ENCODE peak calls at places on chromosome 15, in nine cellular contexts. W, Q, Z, U, A, O, P, F and M are unnamed samples.

GRCh38 chr15:48363474-48363873 is 32.2 kb downstream of the DUT start:
- DNase-seq in O (no peak), Q (no peak), F (no peak), Z (no peak), A (no peak), W (no peak), P (no peak), U (no peak), M (no peak)

GRCh38 chr15:28098766-28099554 is at the start of gene OCA2:
- DNase-seq in P (no peak), Q (peak), U (peak), A (peak), W (peak), F (peak), O (no peak), Z (no peak), M (no peak)

GRCh38 chr15:39336926-39337325 is 244.0 kb upstream of the THBS1 start:
- DNase-seq in U (no peak), Z (no peak), O (no peak), Q (no peak), A (no peak), W (no peak), P (no peak), F (no peak), M (no peak)

GRCh38 chr15:65630760-65631159 is 9.0 kb downstream of the SLC24A1 start:
- DNase-seq in Q (no peak), A (no peak), Z (no peak), P (no peak), W (no peak), O (no peak), F (no peak), U (no peak), M (no peak)

GRCh38 chr15:70430029-70430428 is 332.3 kb upstream of the TLE3 start:
- DNase-seq in Z (no peak), P (peak), O (peak), W (no peak), U (no peak), F (no peak), A (no peak), Q (no peak), M (no peak)

GRCh38 chr15:60520041-60520824 is 41.3 kb upstream of the ICE2 start:
- DNase-seq in F (no peak), Z (peak), Q (no peak), P (no peak), U (no peak), A (no peak), O (peak), W (no peak), M (peak)

GRCh38 chr15:57395292-57395691 is 19.0 kb downstream of the CGNL1 start:
- DNase-seq in U (no peak), W (no peak), Z (no peak), Q (no peak), A (no peak), F (no peak), P (no peak), O (peak), M (no peak)

GRCh38 chr15:86608461-86608860 is 528.8 kb downstream of the AGBL1 start:
- DNase-seq in A (no peak), W (no peak), Q (no peak), F (no peak), Z (no peak), O (peak), U (no peak), P (no peak), M (no peak)

GRCh38 chr15:46091860-46092450 is 457.1 kb downstream of the SQOR start:
- DNase-seq in P (peak), U (no peak), F (no peak), O (peak), W (no peak), Q (peak), A (peak), Z (no peak), M (no peak)

GRCh38 chr15:96756656-96757055 is 426.2 kb downstream of the NR2F2 start:
- DNase-seq in O (no peak), Z (no peak), P (no peak), U (no peak), F (no peak), Q (no peak), W (no peak), A (no peak), M (no peak)

GRCh38 chr15:58551084-58551763 is 119.4 kb downstream of the LIPC start:
- DNase-seq in Z (no peak), A (no peak), O (no peak), W (peak), P (no peak), Q (no peak), F (no peak), U (peak), M (no peak)

GRCh38 chr15:72826611-72827010 is 43.1 kb upstream of the ADPGK start:
- DNase-seq in W (no peak), O (no peak), U (no peak), F (no peak), Z (no peak), Q (no peak), A (no peak), P (no peak), M (no peak)

GRCh38 chr15:33045066-33045810 is 149.3 kb downstream of the FMN1 start:
- DNase-seq in F (no peak), U (peak), Z (no peak), W (peak), O (peak), P (no peak), A (no peak), Q (no peak), M (no peak)

GRCh38 chr15:24877174-24877573 is 77.6 kb upstream of the SNRPN start:
- DNase-seq in A (no peak), O (no peak), F (no peak), U (no peak), P (no peak), W (no peak), Q (no peak), Z (no peak), M (no peak)

GRCh38 chr15:99931703-99932603 is 198.7 kb upstream of the LYSMD4 start:
- DNase-seq in Q (no peak), Z (no peak), P (no peak), O (no peak), W (no peak), A (no peak), F (no peak), U (no peak), M (no peak)

GRCh38 chr15:33968224-33968623 is at the start of gene CHRM5:
- DNase-seq in U (no peak), Q (no peak), Z (no peak), A (no peak), F (no peak), P (no peak), W (no peak), O (no peak), M (no peak)

GRCh38 chr15:64596701-64597468 is 136.5 kb downstream of the ZNF609 start:
- DNase-seq in Z (no peak), Q (no peak), A (peak), O (peak), F (no peak), W (no peak), P (no peak), U (no peak), M (no peak)

GRCh38 chr15:90408657-90409056 is 20.6 kb downstream of the IQGAP1 start:
- DNase-seq in A (no peak), Z (no peak), O (no peak), F (no peak), P (no peak), W (no peak), Q (no peak), U (no peak), M (no peak)

GRCh38 chr15:61499371-61499770 is 270.3 kb upstream of the RORA start:
- DNase-seq in Z (no peak), U (no peak), O (no peak), F (no peak), W (no peak), Q (no peak), A (no peak), P (no peak), M (no peak)

GRCh38 chr15:23570466-23570865 is 5.0 kb downstream of the MKRN3 start:
- DNase-seq in A (peak), Z (no peak), P (no peak), U (no peak), W (no peak), Q (no peak), F (no peak), O (no peak), M (no peak)

GRCh38 chr15:84034831-84035753 is 200.5 kb upstream of the GOLGA6L4 start:
- DNase-seq in F (no peak), W (no peak), P (peak), U (no peak), Q (peak), Z (peak), A (no peak), O (peak), M (peak)
- TF ChIP-seq CTCF in F (peak), W (peak), P (peak), U (peak), Q (no peak), Z (peak), A (peak), O (peak), M (no peak)

GRCh38 chr15:71489570-71489969 is 320.8 kb upstream of the NR2E3 start:
- DNase-seq in Q (no peak), P (no peak), W (no peak), Z (no peak), F (no peak), A (no peak), O (no peak), U (no peak), M (no peak)

GRCh38 chr15:71484080-71484479 is 326.3 kb upstream of the NR2E3 start:
- DNase-seq in F (no peak), P (no peak), A (no peak), U (no peak), Q (no peak), O (no peak), W (no peak), Z (no peak), M (no peak)

GRCh38 chr15:71480566-71480965 is 329.8 kb upstream of the NR2E3 start:
- DNase-seq in A (no peak), O (no peak), W (no peak), Q (no peak), Z (no peak), P (no peak), F (no peak), U (no peak), M (no peak)

DNA sequence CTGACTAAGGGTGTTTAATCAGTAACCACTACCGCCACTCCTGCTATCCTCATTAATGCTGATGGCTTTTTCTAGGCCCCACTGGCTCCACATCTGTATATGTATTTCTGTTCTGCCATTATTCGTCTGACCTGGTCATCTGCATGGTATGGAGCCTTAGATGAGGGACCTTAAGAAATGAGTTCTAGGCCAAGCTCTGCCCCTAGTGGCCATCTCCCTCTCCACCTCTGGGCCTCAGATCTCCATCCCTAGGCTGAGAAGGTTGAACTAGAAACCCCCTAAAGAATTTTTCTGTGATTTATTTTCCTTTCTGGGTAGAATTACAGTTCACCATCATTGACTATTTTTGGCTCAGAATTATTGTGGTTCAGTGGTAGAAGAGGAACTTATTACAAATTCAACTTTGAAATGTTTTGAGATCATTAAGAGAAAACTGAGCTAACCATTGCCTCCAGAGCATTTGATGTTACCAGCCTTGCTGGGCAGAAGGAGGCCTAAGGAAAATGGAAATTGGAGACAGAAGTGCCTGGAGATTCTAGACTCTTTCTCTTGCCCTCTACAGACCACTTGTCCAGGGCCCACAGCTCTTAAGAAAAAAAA is 325.2 kb upstream of the NR2E3 start:
- DNase-seq in Q (peak), O (peak), P (no peak), A (no peak), W (no peak), U (no peak), F (no peak), Z (no peak), M (peak)
- TF ChIP-seq CTCF in Q (no peak), O (peak), P (peak), A (peak), W (no peak), U (peak), F (no peak), Z (peak), M (peak)

GRCh38 chr15:53586815-53587214 is 172.6 kb downstream of the WDR72 start:
- DNase-seq in F (peak), P (no peak), W (peak), A (peak), U (no peak), O (peak), Q (peak), Z (peak), M (peak)
- TF ChIP-seq CTCF in F (no peak), P (no peak), W (no peak), A (peak), U (peak), O (peak), Q (peak), Z (peak), M (no peak)

DNA sequence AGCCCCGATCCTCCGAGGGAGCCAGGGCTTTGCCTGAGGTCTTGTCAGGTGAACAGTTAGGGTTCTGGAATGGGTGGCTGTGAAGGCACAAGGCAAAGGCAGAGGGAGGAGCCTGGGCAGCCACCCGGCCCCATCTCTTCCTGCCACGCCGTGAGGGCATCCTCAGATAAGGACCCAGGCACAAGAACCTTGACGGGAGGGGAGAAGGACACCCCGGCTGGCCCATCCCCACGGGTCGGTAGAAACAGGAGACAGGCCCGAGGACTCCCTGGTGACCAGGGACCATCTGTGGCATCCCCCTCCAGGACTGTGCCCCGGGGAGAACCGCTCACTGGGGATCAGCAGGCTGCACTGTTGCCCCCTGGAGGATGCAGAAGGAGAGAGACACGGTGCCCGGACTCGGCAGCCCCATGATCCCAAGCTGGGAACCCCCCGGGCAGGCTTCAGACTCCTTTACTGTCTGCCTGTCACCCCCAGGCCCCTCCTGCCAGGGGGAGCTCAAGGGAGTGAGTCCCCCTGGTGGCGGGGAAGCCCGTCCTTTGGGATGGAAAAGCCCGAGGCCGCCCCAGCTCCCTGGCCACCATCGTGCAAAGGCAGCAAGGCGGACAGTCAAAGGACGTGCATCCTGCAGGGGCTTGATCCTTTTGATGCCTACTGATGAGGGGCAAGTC is 12.3 kb upstream of the PCSK6 start:
- DNase-seq in F (no peak), O (peak), U (no peak), Z (no peak), Q (peak), P (no peak), A (peak), W (peak), M (peak)
- TF ChIP-seq CTCF in F (peak), O (peak), U (peak), Z (peak), Q (no peak), P (peak), A (peak), W (peak), M (peak)

DNA sequence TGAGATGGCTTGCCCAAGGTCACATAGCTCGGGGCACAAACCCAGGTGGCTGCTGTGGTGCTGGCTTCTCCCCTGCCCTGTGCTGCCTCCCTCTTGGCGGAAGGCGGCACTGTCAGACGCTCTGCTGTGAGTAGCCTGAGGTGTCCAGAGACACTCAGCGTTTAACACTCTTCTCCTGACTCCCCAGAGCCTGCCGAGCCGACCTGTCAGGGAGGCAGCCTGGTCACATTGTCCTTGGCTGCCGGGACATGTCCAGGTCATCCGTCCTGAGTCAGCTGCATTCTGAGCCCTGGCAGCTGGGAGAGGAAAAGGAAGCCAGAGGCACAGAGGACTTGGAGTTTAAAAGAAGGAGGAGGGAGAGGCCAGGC is 4.7 kb downstream of the LMAN1L start:
- DNase-seq in O (peak), Q (peak), Z (no peak), P (no peak), W (no peak), U (no peak), F (no peak), A (no peak), M (no peak)
- TF ChIP-seq CTCF in O (peak), Q (no peak), Z (no peak), P (peak), W (no peak), U (no peak), F (no peak), A (peak), M (no peak)

GRCh38 chr15:101028772-101029438 is 109.7 kb downstream of the LRRK1 start:
- DNase-seq in W (peak), Z (no peak), O (no peak), Q (no peak), U (peak), P (no peak), A (no peak), F (peak), M (no peak)
- TF ChIP-seq CTCF in W (no peak), Z (no peak), O (no peak), Q (no peak), U (no peak), P (no peak), A (no peak), F (no peak), M (no peak)

GRCh38 chr15:29571728-29572454 is 250.4 kb downstream of the TJP1 start:
- DNase-seq in F (no peak), Q (peak), Z (no peak), A (peak), O (no peak), W (no peak), P (no peak), U (no peak), M (peak)

GRCh38 chr15:29568840-29569532 is 253.3 kb downstream of the TJP1 start:
- DNase-seq in O (peak), P (no peak), A (no peak), Z (no peak), U (no peak), W (no peak), F (no peak), Q (peak), M (no peak)

GRCh38 chr15:29569533-29570092 is 252.7 kb downstream of the TJP1 start:
- DNase-seq in W (no peak), A (peak), F (no peak), O (no peak), Z (no peak), P (no peak), U (no peak), Q (peak), M (no peak)

GRCh38 chr15:29570931-29571727 is 251.1 kb downstream of the TJP1 start:
- DNase-seq in A (peak), Z (no peak), O (no peak), P (no peak), W (no peak), Q (peak), F (no peak), U (no peak), M (peak)

GRCh38 chr15:29570121-29570930 is 251.9 kb downstream of the TJP1 start:
- DNase-seq in A (peak), P (no peak), U (no peak), F (no peak), W (no peak), O (no peak), Z (no peak), Q (peak), M (peak)
- TF ChIP-seq CTCF in A (no peak), P (no peak), U (no peak), F (no peak), W (no peak), O (no peak), Z (no peak), Q (no peak), M (no peak)

GRCh38 chr15:81184188-81184587 is 12.5 kb upstream of the IL16 start:
- DNase-seq in U (no peak), A (no peak), O (no peak), W (no peak), P (no peak), F (peak), Z (no peak), Q (no peak), M (no peak)

GRCh38 chr15:81181220-81181619 is 15.5 kb upstream of the IL16 start:
- DNase-seq in A (no peak), W (no peak), Z (no peak), O (no peak), F (no peak), P (no peak), Q (no peak), U (no peak), M (no peak)

GRCh38 chr15:81183403-81183760 is 13.3 kb upstream of the IL16 start:
- DNase-seq in W (no peak), U (no peak), Q (no peak), F (no peak), O (no peak), P (no peak), Z (no peak), A (no peak), M (no peak)

GRCh38 chr15:81182031-81182745 is 14.5 kb upstream of the IL16 start:
- DNase-seq in Q (no peak), Z (no peak), W (no peak), F (no peak), O (no peak), A (peak), P (no peak), U (no peak), M (no peak)

GRCh38 chr15:81182746-81183402 is 13.8 kb upstream of the IL16 start:
- DNase-seq in Q (no peak), F (peak), O (no peak), W (no peak), P (no peak), A (no peak), Z (no peak), U (no peak), M (no peak)
- TF ChIP-seq CTCF in Q (no peak), F (no peak), O (no peak), W (no peak), P (peak), A (no peak), Z (no peak), U (no peak), M (no peak)